ENCODE peak calls at places on chromosomes 6 and 20, in eight cellular contexts. One of them, this sample, is unnamed.

GRCh38 chr6:30829639-30830250 is 54.6 kb upstream of the DDR1 start:
- DNase-seq in CD8-positive, alpha-beta memory T cell: no peak
- DNase-seq in activated gamma-delta T cell treated with anti-CD3 and anti-CD28 coated beads, Interleukin-2, amount 50 U/mL, for 16 hours: no peak
- DNase-seq in stimulated activated CD4-positive, alpha-beta T cell treated with anti-CD3 and anti-CD28 coated beads, Interleukin-15, amount 100 ng/mL, for 24 hours: peak
- DNase-seq in activated CD4-positive, alpha-beta T cell treated with anti-CD3 and anti-CD28 coated beads for 48 hours: no peak
- DNase-seq in HS-27A: no peak
- DNase-seq in activated T-cell treated with anti-CD3 and anti-CD28 coated beads, Interleukin-2, amount 50 U/mL, for 72 hours: no peak
- DNase-seq in heart left ventricle: no peak
- DNase-seq in this sample: no peak

GRCh38 chr6:99548706-99549105 is 19.8 kb downstream of the CCNC start:
- DNase-seq in CD8-positive, alpha-beta memory T cell: no peak
- DNase-seq in activated gamma-delta T cell treated with anti-CD3 and anti-CD28 coated beads, Interleukin-2, amount 50 U/mL, for 16 hours: no peak
- DNase-seq in stimulated activated CD4-positive, alpha-beta T cell treated with anti-CD3 and anti-CD28 coated beads, Interleukin-15, amount 100 ng/mL, for 24 hours: no peak
- DNase-seq in activated CD4-positive, alpha-beta T cell treated with anti-CD3 and anti-CD28 coated beads for 48 hours: no peak
- DNase-seq in HS-27A: no peak
- DNase-seq in activated T-cell treated with anti-CD3 and anti-CD28 coated beads, Interleukin-2, amount 50 U/mL, for 72 hours: no peak
- DNase-seq in heart left ventricle: no peak
- DNase-seq in this sample: no peak

GRCh38 chr6:52610745-52611355 is 34.0 kb upstream of the TRAM2 start:
- DNase-seq in CD8-positive, alpha-beta memory T cell: no peak
- DNase-seq in activated gamma-delta T cell treated with anti-CD3 and anti-CD28 coated beads, Interleukin-2, amount 50 U/mL, for 16 hours: no peak
- DNase-seq in stimulated activated CD4-positive, alpha-beta T cell treated with anti-CD3 and anti-CD28 coated beads, Interleukin-15, amount 100 ng/mL, for 24 hours: no peak
- DNase-seq in activated CD4-positive, alpha-beta T cell treated with anti-CD3 and anti-CD28 coated beads for 48 hours: no peak
- DNase-seq in HS-27A: no peak
- DNase-seq in activated T-cell treated with anti-CD3 and anti-CD28 coated beads, Interleukin-2, amount 50 U/mL, for 72 hours: no peak
- DNase-seq in heart left ventricle: no peak
- DNase-seq in this sample: no peak

GRCh38 chr6:23532227-23532626 is 593.8 kb upstream of the NRSN1 start:
- DNase-seq in CD8-positive, alpha-beta memory T cell: no peak
- DNase-seq in activated gamma-delta T cell treated with anti-CD3 and anti-CD28 coated beads, Interleukin-2, amount 50 U/mL, for 16 hours: no peak
- DNase-seq in stimulated activated CD4-positive, alpha-beta T cell treated with anti-CD3 and anti-CD28 coated beads, Interleukin-15, amount 100 ng/mL, for 24 hours: no peak
- DNase-seq in activated CD4-positive, alpha-beta T cell treated with anti-CD3 and anti-CD28 coated beads for 48 hours: no peak
- DNase-seq in HS-27A: no peak
- DNase-seq in activated T-cell treated with anti-CD3 and anti-CD28 coated beads, Interleukin-2, amount 50 U/mL, for 72 hours: no peak
- DNase-seq in heart left ventricle: no peak
- DNase-seq in this sample: no peak

GRCh38 chr6:4055420-4056041 is 23.4 kb downstream of the FAM217A start:
- DNase-seq in CD8-positive, alpha-beta memory T cell: no peak
- DNase-seq in activated gamma-delta T cell treated with anti-CD3 and anti-CD28 coated beads, Interleukin-2, amount 50 U/mL, for 16 hours: no peak
- DNase-seq in stimulated activated CD4-positive, alpha-beta T cell treated with anti-CD3 and anti-CD28 coated beads, Interleukin-15, amount 100 ng/mL, for 24 hours: no peak
- DNase-seq in activated CD4-positive, alpha-beta T cell treated with anti-CD3 and anti-CD28 coated beads for 48 hours: no peak
- DNase-seq in HS-27A: peak
- DNase-seq in activated T-cell treated with anti-CD3 and anti-CD28 coated beads, Interleukin-2, amount 50 U/mL, for 72 hours: no peak
- DNase-seq in heart left ventricle: no peak
- DNase-seq in this sample: no peak

GRCh38 chr6:131293472-131293911 is 158.2 kb downstream of the AKAP7 start:
- DNase-seq in CD8-positive, alpha-beta memory T cell: no peak
- DNase-seq in activated gamma-delta T cell treated with anti-CD3 and anti-CD28 coated beads, Interleukin-2, amount 50 U/mL, for 16 hours: no peak
- DNase-seq in stimulated activated CD4-positive, alpha-beta T cell treated with anti-CD3 and anti-CD28 coated beads, Interleukin-15, amount 100 ng/mL, for 24 hours: no peak
- DNase-seq in activated CD4-positive, alpha-beta T cell treated with anti-CD3 and anti-CD28 coated beads for 48 hours: no peak
- DNase-seq in HS-27A: no peak
- DNase-seq in activated T-cell treated with anti-CD3 and anti-CD28 coated beads, Interleukin-2, amount 50 U/mL, for 72 hours: no peak
- DNase-seq in heart left ventricle: no peak
- DNase-seq in this sample: no peak

GRCh38 chr6:96532399-96532798 is 10.8 kb downstream of the UFL1 start:
- DNase-seq in CD8-positive, alpha-beta memory T cell: no peak
- DNase-seq in activated gamma-delta T cell treated with anti-CD3 and anti-CD28 coated beads, Interleukin-2, amount 50 U/mL, for 16 hours: no peak
- DNase-seq in stimulated activated CD4-positive, alpha-beta T cell treated with anti-CD3 and anti-CD28 coated beads, Interleukin-15, amount 100 ng/mL, for 24 hours: no peak
- DNase-seq in activated CD4-positive, alpha-beta T cell treated with anti-CD3 and anti-CD28 coated beads for 48 hours: no peak
- DNase-seq in HS-27A: no peak
- DNase-seq in activated T-cell treated with anti-CD3 and anti-CD28 coated beads, Interleukin-2, amount 50 U/mL, for 72 hours: no peak
- DNase-seq in heart left ventricle: no peak
- DNase-seq in this sample: no peak

GRCh38 chr20:50607850-50608749 is 83.2 kb downstream of the RIPOR3 start:
- DNase-seq in CD8-positive, alpha-beta memory T cell: no peak
- DNase-seq in activated gamma-delta T cell treated with anti-CD3 and anti-CD28 coated beads, Interleukin-2, amount 50 U/mL, for 16 hours: no peak
- DNase-seq in stimulated activated CD4-positive, alpha-beta T cell treated with anti-CD3 and anti-CD28 coated beads, Interleukin-15, amount 100 ng/mL, for 24 hours: no peak
- DNase-seq in activated CD4-positive, alpha-beta T cell treated with anti-CD3 and anti-CD28 coated beads for 48 hours: no peak
- DNase-seq in HS-27A: no peak
- DNase-seq in activated T-cell treated with anti-CD3 and anti-CD28 coated beads, Interleukin-2, amount 50 U/mL, for 72 hours: no peak
- DNase-seq in heart left ventricle: no peak
- DNase-seq in this sample: no peak

GRCh38 chr6:485655-486054 is 94.1 kb downstream of the IRF4 start:
- DNase-seq in CD8-positive, alpha-beta memory T cell: no peak
- DNase-seq in activated gamma-delta T cell treated with anti-CD3 and anti-CD28 coated beads, Interleukin-2, amount 50 U/mL, for 16 hours: no peak
- DNase-seq in stimulated activated CD4-positive, alpha-beta T cell treated with anti-CD3 and anti-CD28 coated beads, Interleukin-15, amount 100 ng/mL, for 24 hours: no peak
- DNase-seq in activated CD4-positive, alpha-beta T cell treated with anti-CD3 and anti-CD28 coated beads for 48 hours: no peak
- DNase-seq in HS-27A: no peak
- DNase-seq in activated T-cell treated with anti-CD3 and anti-CD28 coated beads, Interleukin-2, amount 50 U/mL, for 72 hours: no peak
- DNase-seq in heart left ventricle: no peak
- DNase-seq in this sample: no peak

GRCh38 chr20:50678213-50678898 is 13.0 kb downstream of the RIPOR3 start:
- DNase-seq in CD8-positive, alpha-beta memory T cell: no peak
- DNase-seq in activated gamma-delta T cell treated with anti-CD3 and anti-CD28 coated beads, Interleukin-2, amount 50 U/mL, for 16 hours: no peak
- DNase-seq in stimulated activated CD4-positive, alpha-beta T cell treated with anti-CD3 and anti-CD28 coated beads, Interleukin-15, amount 100 ng/mL, for 24 hours: no peak
- DNase-seq in activated CD4-positive, alpha-beta T cell treated with anti-CD3 and anti-CD28 coated beads for 48 hours: no peak
- DNase-seq in HS-27A: no peak
- DNase-seq in activated T-cell treated with anti-CD3 and anti-CD28 coated beads, Interleukin-2, amount 50 U/mL, for 72 hours: no peak
- DNase-seq in heart left ventricle: peak
- DNase-seq in this sample: no peak

GRCh38 chr20:47318027-47318595 is 38.4 kb downstream of the ZMYND8 start:
- DNase-seq in CD8-positive, alpha-beta memory T cell: no peak
- DNase-seq in activated gamma-delta T cell treated with anti-CD3 and anti-CD28 coated beads, Interleukin-2, amount 50 U/mL, for 16 hours: no peak
- DNase-seq in stimulated activated CD4-positive, alpha-beta T cell treated with anti-CD3 and anti-CD28 coated beads, Interleukin-15, amount 100 ng/mL, for 24 hours: no peak
- DNase-seq in activated CD4-positive, alpha-beta T cell treated with anti-CD3 and anti-CD28 coated beads for 48 hours: no peak
- DNase-seq in HS-27A: no peak
- DNase-seq in activated T-cell treated with anti-CD3 and anti-CD28 coated beads, Interleukin-2, amount 50 U/mL, for 72 hours: no peak
- DNase-seq in heart left ventricle: no peak
- DNase-seq in this sample: no peak

GRCh38 chr6:45587229-45588060 is 209.7 kb upstream of the SUPT3H start:
- DNase-seq in CD8-positive, alpha-beta memory T cell: no peak
- DNase-seq in activated gamma-delta T cell treated with anti-CD3 and anti-CD28 coated beads, Interleukin-2, amount 50 U/mL, for 16 hours: no peak
- DNase-seq in stimulated activated CD4-positive, alpha-beta T cell treated with anti-CD3 and anti-CD28 coated beads, Interleukin-15, amount 100 ng/mL, for 24 hours: no peak
- DNase-seq in activated CD4-positive, alpha-beta T cell treated with anti-CD3 and anti-CD28 coated beads for 48 hours: no peak
- DNase-seq in HS-27A: no peak
- DNase-seq in activated T-cell treated with anti-CD3 and anti-CD28 coated beads, Interleukin-2, amount 50 U/mL, for 72 hours: peak
- DNase-seq in heart left ventricle: no peak
- DNase-seq in this sample: no peak

GRCh38 chr6:37507690-37508421 is 8.2 kb upstream of the CCDC167 start:
- DNase-seq in CD8-positive, alpha-beta memory T cell: no peak
- DNase-seq in activated gamma-delta T cell treated with anti-CD3 and anti-CD28 coated beads, Interleukin-2, amount 50 U/mL, for 16 hours: no peak
- DNase-seq in stimulated activated CD4-positive, alpha-beta T cell treated with anti-CD3 and anti-CD28 coated beads, Interleukin-15, amount 100 ng/mL, for 24 hours: peak
- DNase-seq in activated CD4-positive, alpha-beta T cell treated with anti-CD3 and anti-CD28 coated beads for 48 hours: peak
- DNase-seq in HS-27A: no peak
- DNase-seq in activated T-cell treated with anti-CD3 and anti-CD28 coated beads, Interleukin-2, amount 50 U/mL, for 72 hours: peak
- DNase-seq in heart left ventricle: no peak
- DNase-seq in this sample: peak

GRCh38 chr6:27795697-27796494 is 116.3 kb downstream of the OR2B2 start:
- DNase-seq in CD8-positive, alpha-beta memory T cell: peak
- DNase-seq in activated gamma-delta T cell treated with anti-CD3 and anti-CD28 coated beads, Interleukin-2, amount 50 U/mL, for 16 hours: peak
- DNase-seq in stimulated activated CD4-positive, alpha-beta T cell treated with anti-CD3 and anti-CD28 coated beads, Interleukin-15, amount 100 ng/mL, for 24 hours: peak
- DNase-seq in activated CD4-positive, alpha-beta T cell treated with anti-CD3 and anti-CD28 coated beads for 48 hours: peak
- DNase-seq in HS-27A: peak
- DNase-seq in activated T-cell treated with anti-CD3 and anti-CD28 coated beads, Interleukin-2, amount 50 U/mL, for 72 hours: peak
- DNase-seq in heart left ventricle: no peak
- DNase-seq in this sample: no peak

GRCh38 chr6:89287351-89288028 is 27.6 kb downstream of the GABRR2 start:
- DNase-seq in CD8-positive, alpha-beta memory T cell: no peak
- DNase-seq in activated gamma-delta T cell treated with anti-CD3 and anti-CD28 coated beads, Interleukin-2, amount 50 U/mL, for 16 hours: no peak
- DNase-seq in stimulated activated CD4-positive, alpha-beta T cell treated with anti-CD3 and anti-CD28 coated beads, Interleukin-15, amount 100 ng/mL, for 24 hours: no peak
- DNase-seq in activated CD4-positive, alpha-beta T cell treated with anti-CD3 and anti-CD28 coated beads for 48 hours: no peak
- DNase-seq in HS-27A: no peak
- DNase-seq in activated T-cell treated with anti-CD3 and anti-CD28 coated beads, Interleukin-2, amount 50 U/mL, for 72 hours: no peak
- DNase-seq in heart left ventricle: no peak
- DNase-seq in this sample: peak

GRCh38 chr6:3698021-3698420 is 53.5 kb downstream of the PXDC1 start:
- DNase-seq in CD8-positive, alpha-beta memory T cell: no peak
- DNase-seq in activated gamma-delta T cell treated with anti-CD3 and anti-CD28 coated beads, Interleukin-2, amount 50 U/mL, for 16 hours: no peak
- DNase-seq in stimulated activated CD4-positive, alpha-beta T cell treated with anti-CD3 and anti-CD28 coated beads, Interleukin-15, amount 100 ng/mL, for 24 hours: no peak
- DNase-seq in activated CD4-positive, alpha-beta T cell treated with anti-CD3 and anti-CD28 coated beads for 48 hours: no peak
- DNase-seq in HS-27A: no peak
- DNase-seq in activated T-cell treated with anti-CD3 and anti-CD28 coated beads, Interleukin-2, amount 50 U/mL, for 72 hours: no peak
- DNase-seq in heart left ventricle: no peak
- DNase-seq in this sample: no peak

GRCh38 chr20:16423311-16424212 is 149.7 kb downstream of the KIF16B start:
- DNase-seq in CD8-positive, alpha-beta memory T cell: no peak
- DNase-seq in activated gamma-delta T cell treated with anti-CD3 and anti-CD28 coated beads, Interleukin-2, amount 50 U/mL, for 16 hours: no peak
- DNase-seq in stimulated activated CD4-positive, alpha-beta T cell treated with anti-CD3 and anti-CD28 coated beads, Interleukin-15, amount 100 ng/mL, for 24 hours: no peak
- DNase-seq in activated CD4-positive, alpha-beta T cell treated with anti-CD3 and anti-CD28 coated beads for 48 hours: no peak
- DNase-seq in HS-27A: no peak
- DNase-seq in activated T-cell treated with anti-CD3 and anti-CD28 coated beads, Interleukin-2, amount 50 U/mL, for 72 hours: no peak
- DNase-seq in heart left ventricle: no peak
- DNase-seq in this sample: no peak

GRCh38 chr6:80771941-80772340 is 665.5 kb downstream of the BCKDHB start:
- DNase-seq in CD8-positive, alpha-beta memory T cell: no peak
- DNase-seq in activated gamma-delta T cell treated with anti-CD3 and anti-CD28 coated beads, Interleukin-2, amount 50 U/mL, for 16 hours: no peak
- DNase-seq in stimulated activated CD4-positive, alpha-beta T cell treated with anti-CD3 and anti-CD28 coated beads, Interleukin-15, amount 100 ng/mL, for 24 hours: no peak
- DNase-seq in activated CD4-positive, alpha-beta T cell treated with anti-CD3 and anti-CD28 coated beads for 48 hours: no peak
- DNase-seq in HS-27A: no peak
- DNase-seq in activated T-cell treated with anti-CD3 and anti-CD28 coated beads, Interleukin-2, amount 50 U/mL, for 72 hours: no peak
- DNase-seq in heart left ventricle: no peak
- DNase-seq in this sample: no peak

GRCh38 chr6:56724455-56724854 is 81.8 kb upstream of the DST start:
- DNase-seq in CD8-positive, alpha-beta memory T cell: no peak
- DNase-seq in activated gamma-delta T cell treated with anti-CD3 and anti-CD28 coated beads, Interleukin-2, amount 50 U/mL, for 16 hours: no peak
- DNase-seq in stimulated activated CD4-positive, alpha-beta T cell treated with anti-CD3 and anti-CD28 coated beads, Interleukin-15, amount 100 ng/mL, for 24 hours: no peak
- DNase-seq in activated CD4-positive, alpha-beta T cell treated with anti-CD3 and anti-CD28 coated beads for 48 hours: no peak
- DNase-seq in HS-27A: no peak
- DNase-seq in activated T-cell treated with anti-CD3 and anti-CD28 coated beads, Interleukin-2, amount 50 U/mL, for 72 hours: no peak
- DNase-seq in heart left ventricle: no peak
- DNase-seq in this sample: no peak

GRCh38 chr20:23100754-23101107 is 14.6 kb upstream of the CD93 start:
- DNase-seq in CD8-positive, alpha-beta memory T cell: no peak
- DNase-seq in activated gamma-delta T cell treated with anti-CD3 and anti-CD28 coated beads, Interleukin-2, amount 50 U/mL, for 16 hours: no peak
- DNase-seq in stimulated activated CD4-positive, alpha-beta T cell treated with anti-CD3 and anti-CD28 coated beads, Interleukin-15, amount 100 ng/mL, for 24 hours: no peak
- DNase-seq in activated CD4-positive, alpha-beta T cell treated with anti-CD3 and anti-CD28 coated beads for 48 hours: no peak
- DNase-seq in HS-27A: no peak
- DNase-seq in activated T-cell treated with anti-CD3 and anti-CD28 coated beads, Interleukin-2, amount 50 U/mL, for 72 hours: no peak
- DNase-seq in heart left ventricle: no peak
- DNase-seq in this sample: no peak

GRCh38 chr20:6698056-6698455 is 69.4 kb upstream of the BMP2 start:
- DNase-seq in CD8-positive, alpha-beta memory T cell: no peak
- DNase-seq in activated gamma-delta T cell treated with anti-CD3 and anti-CD28 coated beads, Interleukin-2, amount 50 U/mL, for 16 hours: no peak
- DNase-seq in stimulated activated CD4-positive, alpha-beta T cell treated with anti-CD3 and anti-CD28 coated beads, Interleukin-15, amount 100 ng/mL, for 24 hours: no peak
- DNase-seq in activated CD4-positive, alpha-beta T cell treated with anti-CD3 and anti-CD28 coated beads for 48 hours: no peak
- DNase-seq in HS-27A: no peak
- DNase-seq in activated T-cell treated with anti-CD3 and anti-CD28 coated beads, Interleukin-2, amount 50 U/mL, for 72 hours: no peak
- DNase-seq in heart left ventricle: no peak
- DNase-seq in this sample: no peak

GRCh38 chr20:40521962-40522361 is 167.1 kb downstream of the MAFB start:
- DNase-seq in CD8-positive, alpha-beta memory T cell: no peak
- DNase-seq in activated gamma-delta T cell treated with anti-CD3 and anti-CD28 coated beads, Interleukin-2, amount 50 U/mL, for 16 hours: no peak
- DNase-seq in stimulated activated CD4-positive, alpha-beta T cell treated with anti-CD3 and anti-CD28 coated beads, Interleukin-15, amount 100 ng/mL, for 24 hours: no peak
- DNase-seq in activated CD4-positive, alpha-beta T cell treated with anti-CD3 and anti-CD28 coated beads for 48 hours: no peak
- DNase-seq in HS-27A: no peak
- DNase-seq in activated T-cell treated with anti-CD3 and anti-CD28 coated beads, Interleukin-2, amount 50 U/mL, for 72 hours: no peak
- DNase-seq in heart left ventricle: no peak
- DNase-seq in this sample: no peak

GRCh38 chr6:142313284-142313683 is 11.5 kb downstream of the ADGRG6 start:
- DNase-seq in CD8-positive, alpha-beta memory T cell: no peak
- DNase-seq in activated gamma-delta T cell treated with anti-CD3 and anti-CD28 coated beads, Interleukin-2, amount 50 U/mL, for 16 hours: no peak
- DNase-seq in stimulated activated CD4-positive, alpha-beta T cell treated with anti-CD3 and anti-CD28 coated beads, Interleukin-15, amount 100 ng/mL, for 24 hours: no peak
- DNase-seq in activated CD4-positive, alpha-beta T cell treated with anti-CD3 and anti-CD28 coated beads for 48 hours: no peak
- DNase-seq in HS-27A: no peak
- DNase-seq in activated T-cell treated with anti-CD3 and anti-CD28 coated beads, Interleukin-2, amount 50 U/mL, for 72 hours: no peak
- DNase-seq in heart left ventricle: no peak
- DNase-seq in this sample: no peak

GRCh38 chr20:50112512-50113419 is at the start of gene UBE2V1:
- DNase-seq in CD8-positive, alpha-beta memory T cell: peak
- DNase-seq in activated gamma-delta T cell treated with anti-CD3 and anti-CD28 coated beads, Interleukin-2, amount 50 U/mL, for 16 hours: peak
- DNase-seq in stimulated activated CD4-positive, alpha-beta T cell treated with anti-CD3 and anti-CD28 coated beads, Interleukin-15, amount 100 ng/mL, for 24 hours: peak
- DNase-seq in activated CD4-positive, alpha-beta T cell treated with anti-CD3 and anti-CD28 coated beads for 48 hours: peak
- DNase-seq in HS-27A: peak
- DNase-seq in activated T-cell treated with anti-CD3 and anti-CD28 coated beads, Interleukin-2, amount 50 U/mL, for 72 hours: peak
- DNase-seq in heart left ventricle: peak
- DNase-seq in this sample: peak

GRCh38 chr6:94623586-94623985 is 953.7 kb upstream of the MANEA start:
- DNase-seq in CD8-positive, alpha-beta memory T cell: no peak
- DNase-seq in activated gamma-delta T cell treated with anti-CD3 and anti-CD28 coated beads, Interleukin-2, amount 50 U/mL, for 16 hours: no peak
- DNase-seq in stimulated activated CD4-positive, alpha-beta T cell treated with anti-CD3 and anti-CD28 coated beads, Interleukin-15, amount 100 ng/mL, for 24 hours: no peak
- DNase-seq in activated CD4-positive, alpha-beta T cell treated with anti-CD3 and anti-CD28 coated beads for 48 hours: no peak
- DNase-seq in HS-27A: no peak
- DNase-seq in activated T-cell treated with anti-CD3 and anti-CD28 coated beads, Interleukin-2, amount 50 U/mL, for 72 hours: no peak
- DNase-seq in heart left ventricle: no peak
- DNase-seq in this sample: no peak

GRCh38 chr6:157224178-157224956 is 99.0 kb downstream of the TMEM242 start:
- DNase-seq in CD8-positive, alpha-beta memory T cell: no peak
- DNase-seq in activated gamma-delta T cell treated with anti-CD3 and anti-CD28 coated beads, Interleukin-2, amount 50 U/mL, for 16 hours: no peak
- DNase-seq in stimulated activated CD4-positive, alpha-beta T cell treated with anti-CD3 and anti-CD28 coated beads, Interleukin-15, amount 100 ng/mL, for 24 hours: no peak
- DNase-seq in activated CD4-positive, alpha-beta T cell treated with anti-CD3 and anti-CD28 coated beads for 48 hours: no peak
- DNase-seq in HS-27A: no peak
- DNase-seq in activated T-cell treated with anti-CD3 and anti-CD28 coated beads, Interleukin-2, amount 50 U/mL, for 72 hours: no peak
- DNase-seq in heart left ventricle: peak
- DNase-seq in this sample: no peak

GRCh38 chr20:1005452-1006027 is 3.4 kb upstream of the RSPO4 start:
- DNase-seq in CD8-positive, alpha-beta memory T cell: no peak
- DNase-seq in activated gamma-delta T cell treated with anti-CD3 and anti-CD28 coated beads, Interleukin-2, amount 50 U/mL, for 16 hours: no peak
- DNase-seq in stimulated activated CD4-positive, alpha-beta T cell treated with anti-CD3 and anti-CD28 coated beads, Interleukin-15, amount 100 ng/mL, for 24 hours: peak
- DNase-seq in activated CD4-positive, alpha-beta T cell treated with anti-CD3 and anti-CD28 coated beads for 48 hours: peak
- DNase-seq in HS-27A: no peak
- DNase-seq in activated T-cell treated with anti-CD3 and anti-CD28 coated beads, Interleukin-2, amount 50 U/mL, for 72 hours: peak
- DNase-seq in heart left ventricle: no peak
- DNase-seq in this sample: no peak

GRCh38 chr6:12423852-12424251 is 133.7 kb downstream of the EDN1 start:
- DNase-seq in CD8-positive, alpha-beta memory T cell: no peak
- DNase-seq in activated gamma-delta T cell treated with anti-CD3 and anti-CD28 coated beads, Interleukin-2, amount 50 U/mL, for 16 hours: no peak
- DNase-seq in stimulated activated CD4-positive, alpha-beta T cell treated with anti-CD3 and anti-CD28 coated beads, Interleukin-15, amount 100 ng/mL, for 24 hours: no peak
- DNase-seq in activated CD4-positive, alpha-beta T cell treated with anti-CD3 and anti-CD28 coated beads for 48 hours: no peak
- DNase-seq in HS-27A: no peak
- DNase-seq in activated T-cell treated with anti-CD3 and anti-CD28 coated beads, Interleukin-2, amount 50 U/mL, for 72 hours: no peak
- DNase-seq in heart left ventricle: no peak
- DNase-seq in this sample: no peak

GRCh38 chr6:78810146-78810545 is 57.2 kb upstream of the IRAK1BP1 start:
- DNase-seq in CD8-positive, alpha-beta memory T cell: no peak
- DNase-seq in activated gamma-delta T cell treated with anti-CD3 and anti-CD28 coated beads, Interleukin-2, amount 50 U/mL, for 16 hours: no peak
- DNase-seq in stimulated activated CD4-positive, alpha-beta T cell treated with anti-CD3 and anti-CD28 coated beads, Interleukin-15, amount 100 ng/mL, for 24 hours: no peak
- DNase-seq in activated CD4-positive, alpha-beta T cell treated with anti-CD3 and anti-CD28 coated beads for 48 hours: no peak
- DNase-seq in HS-27A: no peak
- DNase-seq in activated T-cell treated with anti-CD3 and anti-CD28 coated beads, Interleukin-2, amount 50 U/mL, for 72 hours: no peak
- DNase-seq in heart left ventricle: no peak
- DNase-seq in this sample: no peak

GRCh38 chr20:53905019-53905847 is 165.2 kb downstream of the BCAS1 start:
- DNase-seq in CD8-positive, alpha-beta memory T cell: no peak
- DNase-seq in activated gamma-delta T cell treated with anti-CD3 and anti-CD28 coated beads, Interleukin-2, amount 50 U/mL, for 16 hours: no peak
- DNase-seq in stimulated activated CD4-positive, alpha-beta T cell treated with anti-CD3 and anti-CD28 coated beads, Interleukin-15, amount 100 ng/mL, for 24 hours: no peak
- DNase-seq in activated CD4-positive, alpha-beta T cell treated with anti-CD3 and anti-CD28 coated beads for 48 hours: no peak
- DNase-seq in HS-27A: no peak
- DNase-seq in activated T-cell treated with anti-CD3 and anti-CD28 coated beads, Interleukin-2, amount 50 U/mL, for 72 hours: no peak
- DNase-seq in heart left ventricle: no peak
- DNase-seq in this sample: no peak

This sample was measured in NK-92 treated with Interleukin-12 subunit alpha and Interleukin-12 subunit beta, amount 100 ng/mL, for 24 hours.